ENCODE peak calls at places on chromosomes 1 and 21, in four cellular contexts. G is PC-9, O is lower lobe of right lung, Y is left lung. U is an unnamed sample. For H3K27me3, the result is how much of the 10 kb centered on the place peaks cover.

GRCh38 chr1:51517361-51518032 is 1.6 kb downstream of the EPS15 start:
- DNase-seq in Y (no peak), O (no peak), G (no peak), U (no peak)

GRCh38 chr1:5949761-5950100 is 42.5 kb downstream of the NPHP4 start:
- DNase-seq in Y (no peak), O (no peak), G (no peak), U (no peak)

GRCh38 chr21:33864150-33864549 is 51.5 kb downstream of the ATP5PO start:
- DNase-seq in O (no peak), Y (no peak), G (no peak), U (no peak)

GRCh38 chr1:109397451-109398342 is at the start of gene SORT1:
- DNase-seq in Y (peak), G (peak), O (peak), U (peak)

GRCh38 chr21:41665766-41666595 is 100.9 kb downstream of the RIPK4 start:
- DNase-seq in O (no peak), G (no peak), Y (no peak), U (no peak)

GRCh38 chr1:227943354-227943753 is 4.4 kb downstream of the WNT9A start:
- DNase-seq in G (no peak), O (no peak), Y (peak), U (peak)

GRCh38 chr1:3772715-3773571 is at the start of gene SMIM1:
- DNase-seq in Y (peak), O (peak), G (no peak), U (no peak)

GRCh38 chr1:116424438-116424837 is 51.4 kb downstream of the ATP1A1 start:
- DNase-seq in G (no peak), O (no peak), Y (no peak), U (no peak)

GRCh38 chr1:40662151-40662550 is 3.3 kb downstream of the RIMS3 start:
- DNase-seq in G (peak), Y (no peak), O (no peak), U (no peak)

GRCh38 chr1:40657046-40657445 is 8.4 kb downstream of the RIMS3 start:
- DNase-seq in G (no peak), Y (no peak), O (no peak), U (no peak)

GRCh38 chr1:40661678-40662077 is 3.8 kb downstream of the RIMS3 start:
- DNase-seq in G (no peak), O (no peak), Y (no peak), U (no peak)

GRCh38 chr1:40659649-40659947 is 5.9 kb downstream of the RIMS3 start:
- DNase-seq in O (no peak), G (no peak), Y (no peak), U (no peak)

DNA sequence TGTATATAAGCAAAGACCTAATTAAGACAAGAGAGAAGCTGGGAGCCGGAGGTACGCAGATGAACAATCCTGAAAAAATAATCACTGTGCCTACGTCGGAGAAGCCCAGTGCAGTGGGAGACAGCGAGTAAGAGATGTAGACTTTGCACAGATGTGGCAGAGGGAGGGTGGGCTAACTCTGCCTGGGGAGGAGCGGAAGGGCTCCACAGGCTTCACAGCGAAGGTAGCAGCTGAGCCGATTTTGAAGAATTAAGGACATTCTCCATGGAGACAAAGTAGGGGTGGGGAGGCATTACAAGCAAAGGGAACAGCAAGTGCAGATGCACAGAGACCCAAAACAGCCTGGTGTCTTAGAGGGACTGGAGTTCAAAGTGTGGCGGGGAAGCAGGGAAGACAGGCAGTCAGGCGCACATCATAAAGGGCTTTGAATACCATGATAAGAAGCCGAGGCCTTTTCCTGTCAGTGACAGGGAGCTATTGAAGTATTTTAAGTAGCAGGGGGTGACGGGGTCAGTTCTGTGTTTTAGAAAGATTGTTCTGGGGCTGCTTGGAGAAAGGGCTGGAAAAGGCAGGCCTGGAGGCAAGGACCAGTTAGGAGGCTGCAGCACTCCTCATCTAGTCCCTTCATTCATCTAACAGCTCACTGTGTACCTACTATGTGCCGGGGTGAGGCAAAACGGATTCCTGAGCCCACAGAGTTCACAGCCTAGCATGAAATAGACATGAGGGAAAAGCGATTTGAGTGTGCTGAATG is 6.4 kb downstream of the RIMS3 start:
- DNase-seq in Y (no peak), G (no peak), O (no peak), U (no peak)
- H3K27ac ChIP-seq in Y (no peak), G (no peak), O (no peak), U (no peak)

GRCh38 chr1:2463396-2463795 is 12.7 kb upstream of the PLCH2 start:
- DNase-seq in Y (no peak), O (no peak), G (no peak), U (no peak)

GRCh38 chr1:2466270-2466665 is 9.8 kb upstream of the PLCH2 start:
- DNase-seq in O (no peak), G (no peak), Y (no peak), U (no peak)

GRCh38 chr1:2468041-2468472 is 8.0 kb upstream of the PLCH2 start:
- DNase-seq in G (peak), Y (no peak), O (no peak), U (peak)

GRCh38 chr1:2466834-2467554 is 9.1 kb upstream of the PLCH2 start:
- DNase-seq in O (no peak), G (no peak), Y (no peak), U (no peak)

DNA sequence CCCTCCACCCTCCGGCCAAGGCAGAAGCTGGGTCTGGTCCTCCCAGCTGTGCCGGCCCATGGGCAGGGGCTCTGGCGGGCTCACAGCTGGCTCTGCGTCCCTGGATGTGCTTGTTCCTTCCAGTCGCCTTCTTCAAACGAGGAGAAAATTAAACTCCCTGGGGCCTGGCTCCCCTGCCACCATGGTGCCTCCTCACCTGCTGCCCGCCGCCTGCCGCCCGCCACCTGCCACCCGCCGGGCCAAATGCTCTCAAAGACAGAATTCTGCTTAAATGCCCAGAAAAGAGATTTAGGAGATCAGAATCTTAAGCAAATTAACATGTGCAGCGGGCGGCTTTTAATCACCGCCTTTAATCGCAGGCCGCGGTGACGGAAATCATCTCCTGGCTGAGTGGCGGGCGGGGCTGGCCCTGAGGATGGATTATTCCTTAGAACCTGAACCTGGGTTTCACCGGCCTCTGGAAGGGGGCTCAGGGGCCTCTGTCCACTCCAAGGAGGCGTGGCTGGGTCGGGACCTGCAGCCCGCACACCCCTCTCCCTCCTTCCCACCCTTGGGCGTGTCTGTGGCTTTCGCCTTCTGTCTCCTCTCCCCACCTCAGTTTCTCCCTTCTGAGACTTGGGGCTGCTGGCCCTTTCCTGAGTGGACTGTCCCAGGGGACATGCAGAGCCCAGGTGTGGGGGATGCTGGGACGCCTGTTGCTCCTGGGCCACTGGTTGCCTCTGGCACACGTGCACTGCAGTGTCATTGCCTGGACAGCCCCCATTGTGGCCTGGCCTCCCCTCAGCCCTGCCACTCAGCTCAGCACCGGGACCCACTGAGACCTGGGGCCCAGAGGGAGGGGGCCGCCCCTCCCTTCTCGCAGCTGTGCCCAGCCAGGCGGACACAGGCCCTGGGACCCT is 10.5 kb upstream of the PLCH2 start:
- DNase-seq in G (no peak), Y (no peak), O (no peak), U (no peak)
- H3K27me3 ChIP-seq in G (half or more), Y (under half), O (half or more), U (half or more)

GRCh38 chr1:213325482-213325881 is 274.4 kb downstream of the RPS6KC1 start:
- DNase-seq in G (no peak), O (no peak), Y (no peak), U (no peak)

GRCh38 chr1:213326666-213327317 is 275.8 kb downstream of the RPS6KC1 start:
- DNase-seq in Y (no peak), O (peak), G (no peak), U (peak)

GRCh38 chr1:213331776-213332175 is 280.7 kb downstream of the RPS6KC1 start:
- DNase-seq in G (no peak), Y (no peak), O (no peak), U (no peak)

GRCh38 chr1:213330281-213330680 is 279.2 kb downstream of the RPS6KC1 start:
- DNase-seq in G (no peak), O (no peak), Y (no peak), U (no peak)

DNA sequence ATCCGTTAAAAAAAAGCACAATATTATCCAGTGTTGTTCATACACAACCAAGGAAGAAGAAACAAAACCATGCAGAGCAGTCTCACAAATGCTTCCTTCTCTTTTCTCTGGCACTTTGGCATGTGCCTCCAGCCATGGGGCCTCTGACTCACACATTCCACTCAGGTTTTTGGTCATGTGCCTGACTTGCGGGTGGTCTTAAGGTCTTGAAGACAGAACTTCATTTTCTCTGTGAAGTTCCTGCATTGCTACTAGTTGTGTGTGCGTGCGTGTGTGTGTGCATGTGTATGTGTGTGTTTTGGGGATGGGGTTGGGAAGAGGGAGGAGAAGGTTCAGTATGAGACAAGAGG is 276.3 kb downstream of the RPS6KC1 start:
- DNase-seq in Y (no peak), G (no peak), O (peak), U (no peak)
- H3K27ac ChIP-seq in Y (no peak), G (no peak), O (no peak), U (no peak)

GRCh38 chr1:7615138-7615537 is 156.0 kb upstream of the VAMP3 start:
- DNase-seq in Y (no peak), O (no peak), G (no peak), U (no peak)

GRCh38 chr1:7616076-7616833 is 154.8 kb upstream of the VAMP3 start:
- DNase-seq in O (peak), G (peak), Y (peak), U (peak)

GRCh38 chr1:7616953-7617352 is 154.1 kb upstream of the VAMP3 start:
- DNase-seq in G (no peak), Y (no peak), O (no peak), U (peak)

GRCh38 chr1:7620196-7620595 is 150.9 kb upstream of the VAMP3 start:
- DNase-seq in Y (no peak), O (no peak), G (no peak), U (no peak)

DNA sequence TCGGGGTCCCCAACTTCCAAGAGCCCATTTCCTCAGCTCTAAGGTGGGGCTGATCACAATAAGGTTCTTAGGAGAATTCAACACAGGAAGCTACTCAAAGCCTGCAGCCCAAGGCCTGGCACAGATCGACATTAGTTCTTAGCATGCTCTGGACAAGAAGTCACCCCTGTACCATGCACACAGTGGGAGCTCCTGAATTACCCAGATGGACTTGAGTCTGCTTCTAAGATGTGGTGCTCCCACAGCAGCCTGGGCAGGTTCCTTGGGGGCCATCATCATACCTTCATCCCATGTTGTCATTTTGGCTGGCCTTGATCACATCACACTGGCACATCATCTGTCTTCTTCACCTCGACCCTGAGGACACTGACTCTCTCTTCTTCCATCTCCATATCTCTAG is 153.3 kb upstream of the VAMP3 start:
- DNase-seq in O (peak), G (no peak), Y (no peak), U (no peak)
- H3K27me3 ChIP-seq in O (under half), G (under half), Y (under half), U (under half)